ENCODE peak calls at places on chromosomes 6 and 20, in eight cellular contexts. L is astrocyte; S is brain microvascular endothelial cell; R is GM12865; T is mucosa of descending colon; W is tibial nerve; G is A673; I is CD8-positive, alpha-beta T cell. C is an unnamed sample.

GRCh38 chr6:30763618-30764489 is 19.5 kb upstream of the IER3 start:
- DNase-seq in L (peak), S (peak), R (peak), T (no peak), W (no peak), G (peak), I (no peak), C (peak)

GRCh38 chr20:62531046-62531838 is 55.4 kb upstream of the GATA5 start:
- DNase-seq in L (no peak), S (no peak), R (no peak), T (no peak), W (no peak), G (no peak), I (no peak), C (no peak)

GRCh38 chr6:45196121-45196520 is 132.0 kb upstream of the RUNX2 start:
- DNase-seq in L (no peak), S (no peak), R (no peak), T (no peak), W (no peak), G (no peak), I (no peak), C (no peak)

GRCh38 chr20:32232487-32232886 is 24.8 kb downstream of the POFUT1 start:
- DNase-seq in L (no peak), S (no peak), R (peak), T (no peak), W (no peak), G (no peak), I (no peak), C (no peak)

GRCh38 chr6:23414204-23414501 is 711.9 kb upstream of the NRSN1 start:
- DNase-seq in L (peak), S (peak), R (peak), T (no peak), W (no peak), G (peak), I (no peak), C (peak)

GRCh38 chr20:58664883-58665282 is 13.8 kb downstream of the STX16 start:
- DNase-seq in L (no peak), S (no peak), R (no peak), T (no peak), W (no peak), G (no peak), I (no peak), C (no peak)

GRCh38 chr20:52433326-52434040 is 241.9 kb upstream of the ZFP64 start:
- DNase-seq in L (no peak), S (no peak), R (no peak), T (no peak), W (no peak), G (no peak), I (no peak), C (no peak)

GRCh38 chr20:48626226-48626937 is 201.4 kb downstream of the PREX1 start:
- DNase-seq in L (no peak), S (no peak), R (no peak), T (peak), W (no peak), G (no peak), I (no peak), C (no peak)

GRCh38 chr20:49497217-49497560 is 14.7 kb upstream of the KCNB1 start:
- DNase-seq in L (no peak), S (no peak), R (no peak), T (no peak), W (no peak), G (no peak), I (no peak), C (no peak)

GRCh38 chr6:157486632-157487031 is 105.6 kb downstream of the ZDHHC14 start:
- DNase-seq in L (no peak), S (no peak), R (no peak), T (no peak), W (no peak), G (no peak), I (no peak), C (no peak)

GRCh38 chr6:39905640-39905975 is 28.7 kb downstream of the MOCS1 start:
- DNase-seq in L (no peak), S (no peak), R (no peak), T (no peak), W (no peak), G (no peak), I (no peak), C (no peak)

GRCh38 chr20:9241232-9241692 is 172.4 kb downstream of the PLCB4 start:
- DNase-seq in L (peak), S (peak), R (no peak), T (no peak), W (no peak), G (peak), I (no peak), C (peak)